ENCODE peak calls at places on chromosomes 7 and 10, in ten cellular contexts. J is body of pancreas, Q is upper lobe of left lung, S is HepG2, L is K562, V is right lobe of liver, H is heart left ventricle, R is gastrocnemius medialis, U is IMR-90, N is HCT116. Y is an unnamed sample.

GRCh38 chr10:78028438-78029293 is 649 bp downstream of the POLR3A start:
- ATAC-seq in J (peak; percentile 7), R (peak; percentile 38), S (peak; percentile 84), Q (peak; percentile 27), N (no peak), L (peak; percentile 14), V (peak; percentile 41), H (peak; percentile 6), U (peak; percentile 11), Y (peak; percentile 19)

GRCh38 chr10:27197980-27198645 is 42.5 kb downstream of the ACBD5 start:
- ATAC-seq in Q (no peak), H (peak; percentile 73), R (no peak), J (no peak), L (no peak), S (no peak), U (peak; percentile 24), N (no peak), V (no peak), Y (no peak)

GRCh38 chr7:121103579-121103978 is 115.1 kb downstream of the CPED1 start:
- ATAC-seq in J (no peak), R (no peak), Q (no peak), H (peak; percentile 87), L (no peak), U (no peak), N (no peak), V (no peak), S (no peak), Y (no peak)

GRCh38 chr7:66150471-66150870 is 35.8 kb downstream of the CRCP start:
- ATAC-seq in H (peak; percentile 45), R (peak; percentile 43), U (peak; percentile 5), Q (peak; percentile 73), J (peak; percentile 57), N (no peak), L (peak; percentile 45), V (peak; percentile 69), S (peak; percentile 81), Y (peak; percentile 57)

GRCh38 chr10:21197838-21198237 is 300.7 kb upstream of the NEBL start:
- ATAC-seq in U (no peak), V (no peak), S (no peak), J (no peak), H (no peak), Q (no peak), R (no peak), N (no peak), L (no peak), Y (no peak)

GRCh38 chr10:22544325-22545068 is 169.9 kb downstream of the PIP4K2A start:
- ATAC-seq in R (no peak), Q (peak; percentile 58), J (no peak), H (no peak), S (no peak), L (no peak), N (no peak), V (no peak), U (no peak), Y (no peak)

GRCh38 chr10:44028384-44029137 is 356.3 kb downstream of the CXCL12 start:
- ATAC-seq in U (no peak), H (no peak), N (no peak), S (peak; percentile 65), R (no peak), Q (no peak), L (no peak), V (no peak), J (peak; percentile 67), Y (no peak)

GRCh38 chr7:127895360-127895759 is 135.9 kb downstream of the LRRC4 start:
- ATAC-seq in R (no peak), S (no peak), V (no peak), N (no peak), H (no peak), J (no peak), L (peak; percentile 11), Q (no peak), U (no peak), Y (no peak)

GRCh38 chr7:127415060-127415742 is 22.7 kb upstream of the ZNF800 start:
- ATAC-seq in S (no peak), V (no peak), J (no peak), U (no peak), L (no peak), N (no peak), H (no peak), R (no peak), Q (no peak), Y (no peak)

GRCh38 chr10:14384915-14385314 is 54.2 kb upstream of the FRMD4A start:
- ATAC-seq in J (no peak), V (no peak), Q (no peak), R (no peak), H (no peak), U (no peak), L (no peak), S (no peak), N (no peak), Y (no peak)

GRCh38 chr10:14384096-14384730 is 53.5 kb upstream of the FRMD4A start:
- ATAC-seq in N (no peak), V (no peak), Q (no peak), U (no peak), S (no peak), H (no peak), L (no peak), R (no peak), J (no peak), Y (no peak)

GRCh38 chr10:14386202-14386593 is 55.5 kb upstream of the FRMD4A start:
- ATAC-seq in Q (peak; percentile 46), S (no peak), H (no peak), N (no peak), R (no peak), J (no peak), U (peak; percentile 88), V (no peak), L (no peak), Y (no peak)

GRCh38 chr10:14383266-14383665 is 52.5 kb upstream of the FRMD4A start:
- ATAC-seq in Q (no peak), S (no peak), H (no peak), V (no peak), N (no peak), J (no peak), U (peak; percentile 35), L (no peak), R (no peak), Y (no peak)

GRCh38 chr10:14385591-14386201 is 55.0 kb upstream of the FRMD4A start:
- ATAC-seq in L (no peak), U (peak; percentile 12), H (no peak), R (no peak), V (no peak), S (no peak), Q (no peak), J (no peak), N (peak; percentile 27), Y (no peak)
- H3K27ac ChIP-seq in L (no peak overlapping the region), U (no peak overlapping the region), H (no peak overlapping the region), R (no peak overlapping the region), V (no peak overlapping the region), S (no peak overlapping the region), Q (no peak overlapping the region), J (no peak overlapping the region), N (no peak overlapping the region), Y (no peak overlapping the region)

GRCh38 chr7:100219271-100219737 is 445 bp upstream of the PVRIG start:
- ATAC-seq in R (no peak), H (no peak), J (no peak), N (no peak), S (no peak), L (no peak), Q (no peak), V (no peak), U (no peak), Y (no peak)
- TF ChIP-seq POLR2A in R (no peak), H (no peak), J (no peak), N (no peak), S (no peak), L (no peak), Q (no peak), V (no peak), U (no peak), Y (no peak)

DNA sequence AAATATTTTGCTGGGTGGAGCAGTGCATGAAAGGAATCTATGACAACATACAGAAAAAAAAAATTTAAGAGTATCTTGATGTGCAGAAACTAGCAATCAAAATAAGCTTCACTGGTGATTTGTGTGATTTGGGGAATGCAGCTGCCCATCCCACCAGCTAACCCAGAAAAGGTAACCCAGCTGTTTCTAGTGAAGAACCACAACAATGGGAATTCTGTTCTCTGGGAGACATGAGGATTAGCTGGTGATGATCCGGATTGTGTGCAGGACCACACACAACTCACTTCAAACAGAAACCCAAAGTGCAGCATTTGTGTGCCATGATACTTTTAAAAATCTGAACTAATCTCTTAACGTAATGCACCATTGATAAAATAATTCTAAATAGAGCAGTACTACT is 375.4 kb downstream of the SEMA3D start:
- ATAC-seq in S (no peak), J (no peak), L (no peak), V (no peak), U (no peak), R (no peak), H (no peak), N (no peak), Q (no peak), Y (no peak)
- H3K27ac ChIP-seq in S (no peak overlapping the region), J (no peak overlapping the region), L (no peak overlapping the region), V (no peak overlapping the region), U (no peak overlapping the region), R (no peak overlapping the region), H (no peak overlapping the region), N (no peak overlapping the region), Q (no peak overlapping the region), Y (no peak overlapping the region)

DNA sequence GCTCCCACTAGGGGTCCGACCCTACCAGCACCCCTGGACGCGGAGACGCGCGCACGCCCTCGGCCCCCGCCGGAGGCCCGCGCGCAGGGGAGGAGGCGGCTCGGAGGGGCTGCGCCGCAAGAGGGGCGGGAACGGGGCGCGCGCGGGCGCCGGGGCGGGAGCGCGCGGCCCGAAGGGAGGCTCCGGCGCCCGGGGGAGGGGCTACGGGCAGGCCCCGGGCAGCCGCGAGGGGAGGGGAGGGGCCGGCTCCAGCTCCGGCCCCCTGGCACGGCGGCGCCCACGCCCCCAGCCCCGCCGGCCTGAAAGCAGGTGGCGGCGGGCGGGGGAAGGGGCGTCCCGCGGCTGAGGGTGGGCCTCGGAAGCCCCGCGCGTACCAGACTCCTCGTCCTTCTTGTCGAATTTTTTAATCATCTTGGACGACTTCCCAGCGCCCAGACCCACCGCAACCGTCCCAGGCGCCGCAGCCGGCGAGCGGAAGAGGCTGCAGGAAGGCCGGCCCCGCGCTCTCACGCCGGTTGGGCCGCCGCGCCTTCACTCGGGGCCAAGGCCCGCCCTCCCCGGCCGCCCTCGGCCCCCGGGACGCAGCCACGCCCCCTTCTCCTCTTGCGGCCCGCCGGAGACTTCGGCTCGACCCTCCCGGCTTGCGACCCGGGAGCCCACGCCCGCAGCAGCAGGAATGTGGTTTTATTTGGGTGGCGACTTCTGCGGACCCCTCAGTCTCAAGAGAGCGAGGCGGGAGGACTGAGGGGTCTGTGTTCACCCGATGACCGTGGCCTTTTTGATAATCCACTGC is at the start of gene COPG2:
- ATAC-seq in J (peak; percentile 98), U (peak; percentile 99), H (peak; percentile 98), V (peak; percentile 99), Q (peak; percentile 100), L (peak; percentile 100), S (peak; percentile 99), R (peak; percentile 97), N (peak; percentile 97), Y (peak; percentile 99)
- TF ChIP-seq POLR2A in J (peak; percentile 50), U (peak; percentile 19), H (no peak), V (peak; percentile 33), Q (no peak), L (peak; percentile 85), S (peak; percentile 72), R (peak; percentile 15), N (peak; percentile 38), Y (peak; percentile 44)

Y was measured in gastroesophageal sphincter.